ENCODE peak calls at places on chromosome 22, in eight cellular contexts. I, E, Q, N, X, C, R and H are unnamed samples.

GRCh38 chr22:50262460-50262911 is 1.0 kb upstream of the MAPK12 start:
- DNase-seq in I (no peak), E (no peak), Q (no peak), N (no peak), X (peak; percentile 53), C (no peak), R (peak; percentile 64), H (no peak)

GRCh38 chr22:38716827-38717226 is 11.1 kb downstream of the GTPBP1 start:
- DNase-seq in I (no peak), E (no peak), Q (no peak), N (no peak), X (no peak), C (no peak), R (no peak), H (no peak)

GRCh38 chr22:20013382-20013871 is 3.2 kb downstream of the ARVCF start:
- DNase-seq in I (peak; percentile 28), E (peak; percentile 51), Q (no peak), N (peak; percentile 37), X (peak; percentile 63), C (peak; percentile 86), R (peak; percentile 51), H (peak; percentile 88)

GRCh38 chr22:33865996-33866395 is 54.3 kb downstream of the LARGE1 start:
- DNase-seq in I (no peak), E (no peak), Q (no peak), N (no peak), X (no peak), C (no peak), R (no peak), H (no peak)

GRCh38 chr22:36027960-36028645 is 521 bp downstream of the RBFOX2 start:
- DNase-seq in I (peak; percentile 73), E (peak; percentile 31), Q (no peak), N (no peak), X (no peak), C (peak; percentile 81), R (no peak), H (peak; percentile 74)

GRCh38 chr22:30424471-30425326 is 869 bp upstream of the MTFP1 start:
- DNase-seq in I (no peak), E (no peak), Q (no peak), N (no peak), X (peak; percentile 45), C (no peak), R (peak; percentile 54), H (peak; percentile 48)

GRCh38 chr22:20807315-20807752 is 33.4 kb downstream of the SERPIND1 start:
- DNase-seq in I (no peak), E (no peak), Q (no peak), N (peak; percentile 97), X (peak; percentile 97), C (no peak), R (peak; percentile 77), H (no peak)

GRCh38 chr22:36398602-36399472 is 11.1 kb upstream of the MYH9 start:
- DNase-seq in I (no peak), E (no peak), Q (no peak), N (peak; percentile 89), X (peak; percentile 94), C (no peak), R (peak; percentile 95), H (no peak)

GRCh38 chr22:24181088-24181995 is at the start of gene SUSD2:
- DNase-seq in I (no peak), E (no peak), Q (no peak), N (peak; percentile 20), X (no peak), C (peak; percentile 74), R (no peak), H (peak; percentile 60)

GRCh38 chr22:42613869-42614268 is 814 bp downstream of the POLDIP3 start:
- DNase-seq in I (no peak), E (no peak), Q (no peak), N (no peak), X (peak; percentile 51), C (no peak), R (peak; percentile 53), H (no peak)

GRCh38 chr22:17868771-17869170 is 94.5 kb upstream of the BID start:
- DNase-seq in I (no peak), E (no peak), Q (no peak), N (no peak), X (no peak), C (peak; percentile 69), R (no peak), H (no peak)